ENCODE peak calls at places on chromosomes 2 and 18, in eight cellular contexts. One of them, this sample, is unnamed.

GRCh38 chr2:43462866-43463641 is 132.8 kb downstream of the THADA start:
- DNase-seq in right atrium auricular region: no peak
- DNase-seq in dorsolateral prefrontal cortex: no peak
- DNase-seq in A549: peak; percentile 41
- DNase-seq in cardiac muscle cell: no peak
- DNase-seq in uterus: no peak
- DNase-seq in Panc1: no peak
- DNase-seq in HCT116: no peak
- DNase-seq in this sample: no peak

GRCh38 chr2:144137705-144138428 is 382.1 kb downstream of the ZEB2 start:
- DNase-seq in dorsolateral prefrontal cortex: no peak
- DNase-seq in A549: no peak
- DNase-seq in right atrium auricular region: no peak
- DNase-seq in HCT116: no peak
- DNase-seq in Panc1: no peak
- DNase-seq in uterus: no peak
- DNase-seq in cardiac muscle cell: no peak
- DNase-seq in this sample: no peak

GRCh38 chr2:196635156-196635555 is 4.4 kb upstream of the CCDC150 start:
- DNase-seq in A549: no peak
- DNase-seq in cardiac muscle cell: peak; percentile 2
- DNase-seq in HCT116: no peak
- DNase-seq in Panc1: no peak
- DNase-seq in right atrium auricular region: no peak
- DNase-seq in dorsolateral prefrontal cortex: no peak
- DNase-seq in uterus: no peak
- DNase-seq in this sample: no peak

GRCh38 chr2:215693269-215693998 is 257.6 kb upstream of the FN1 start:
- DNase-seq in HCT116: no peak
- DNase-seq in Panc1: no peak
- DNase-seq in cardiac muscle cell: peak; percentile 87
- DNase-seq in right atrium auricular region: no peak
- DNase-seq in uterus: no peak
- DNase-seq in A549: peak; percentile 45
- DNase-seq in dorsolateral prefrontal cortex: no peak
- DNase-seq in this sample: no peak

GRCh38 chr2:174836345-174836999 is 72.2 kb upstream of the CHRNA1 start:
- DNase-seq in uterus: no peak
- DNase-seq in dorsolateral prefrontal cortex: no peak
- DNase-seq in Panc1: no peak
- DNase-seq in cardiac muscle cell: peak; percentile 95
- DNase-seq in right atrium auricular region: no peak
- DNase-seq in A549: peak; percentile 52
- DNase-seq in HCT116: no peak
- DNase-seq in this sample: no peak

GRCh38 chr2:170421175-170421687 is 243.3 kb downstream of the MYO3B start:
- DNase-seq in dorsolateral prefrontal cortex: no peak
- DNase-seq in HCT116: no peak
- DNase-seq in uterus: peak; percentile 22
- DNase-seq in A549: no peak
- DNase-seq in right atrium auricular region: no peak
- DNase-seq in cardiac muscle cell: no peak
- DNase-seq in Panc1: no peak
- DNase-seq in this sample: no peak

GRCh38 chr2:11473604-11474440 is 7.9 kb upstream of the E2F6 start:
- DNase-seq in cardiac muscle cell: no peak
- DNase-seq in uterus: no peak
- DNase-seq in right atrium auricular region: no peak
- DNase-seq in A549: no peak
- DNase-seq in HCT116: no peak
- DNase-seq in dorsolateral prefrontal cortex: no peak
- DNase-seq in Panc1: no peak
- DNase-seq in this sample: no peak

GRCh38 chr2:176997074-176997791 is 215.4 kb upstream of the HNRNPA3 start:
- DNase-seq in dorsolateral prefrontal cortex: no peak
- DNase-seq in cardiac muscle cell: peak; percentile 54
- DNase-seq in uterus: no peak
- DNase-seq in Panc1: peak; percentile 75
- DNase-seq in A549: peak; percentile 87
- DNase-seq in right atrium auricular region: no peak
- DNase-seq in HCT116: peak; percentile 80
- DNase-seq in this sample: no peak

GRCh38 chr18:55589625-55590291 is 1.8 kb upstream of the TCF4 start:
- DNase-seq in HCT116: no peak
- DNase-seq in cardiac muscle cell: peak; percentile 98
- DNase-seq in A549: peak; percentile 93
- DNase-seq in Panc1: no peak
- DNase-seq in uterus: peak; percentile 98
- DNase-seq in right atrium auricular region: peak; percentile 98
- DNase-seq in dorsolateral prefrontal cortex: peak; percentile 92
- DNase-seq in this sample: peak; percentile 98

GRCh38 chr2:157413342-157414035 is 30.4 kb downstream of the CYTIP start:
- DNase-seq in A549: no peak
- DNase-seq in Panc1: no peak
- DNase-seq in HCT116: no peak
- DNase-seq in cardiac muscle cell: no peak
- DNase-seq in uterus: no peak
- DNase-seq in dorsolateral prefrontal cortex: no peak
- DNase-seq in right atrium auricular region: no peak
- DNase-seq in this sample: no peak

GRCh38 chr2:172095905-172096660 is 6.6 kb downstream of the DLX2 start:
- DNase-seq in dorsolateral prefrontal cortex: no peak
- DNase-seq in cardiac muscle cell: no peak
- DNase-seq in uterus: no peak
- DNase-seq in A549: no peak
- DNase-seq in Panc1: no peak
- DNase-seq in HCT116: no peak
- DNase-seq in right atrium auricular region: no peak
- DNase-seq in this sample: no peak

GRCh38 chr2:10559101-10559500 is 111.0 kb upstream of the ODC1 start:
- DNase-seq in A549: no peak
- DNase-seq in dorsolateral prefrontal cortex: no peak
- DNase-seq in Panc1: no peak
- DNase-seq in right atrium auricular region: no peak
- DNase-seq in cardiac muscle cell: no peak
- DNase-seq in uterus: no peak
- DNase-seq in HCT116: no peak
- DNase-seq in this sample: no peak

GRCh38 chr2:52805901-52806410 is 961.6 kb upstream of the CHAC2 start:
- DNase-seq in HCT116: no peak
- DNase-seq in Panc1: no peak
- DNase-seq in right atrium auricular region: no peak
- DNase-seq in dorsolateral prefrontal cortex: no peak
- DNase-seq in cardiac muscle cell: no peak
- DNase-seq in uterus: no peak
- DNase-seq in A549: no peak
- DNase-seq in this sample: no peak

GRCh38 chr2:28392297-28393114 is at the start of gene FOSL2:
- DNase-seq in cardiac muscle cell: peak; percentile 100
- DNase-seq in dorsolateral prefrontal cortex: peak; percentile 65
- DNase-seq in A549: peak; percentile 100
- DNase-seq in right atrium auricular region: peak; percentile 98
- DNase-seq in uterus: peak; percentile 96
- DNase-seq in Panc1: peak; percentile 98
- DNase-seq in HCT116: peak; percentile 99
- DNase-seq in this sample: peak; percentile 98

GRCh38 chr2:110748489-110748867 is 16.1 kb downstream of the ACOXL start:
- DNase-seq in HCT116: no peak
- DNase-seq in dorsolateral prefrontal cortex: no peak
- DNase-seq in cardiac muscle cell: no peak
- DNase-seq in uterus: no peak
- DNase-seq in right atrium auricular region: no peak
- DNase-seq in Panc1: no peak
- DNase-seq in A549: no peak
- DNase-seq in this sample: no peak

GRCh38 chr2:84424152-84424551 is 34.9 kb downstream of the SUCLG1 start:
- DNase-seq in Panc1: peak; percentile 12
- DNase-seq in right atrium auricular region: no peak
- DNase-seq in dorsolateral prefrontal cortex: no peak
- DNase-seq in A549: peak; percentile 19
- DNase-seq in HCT116: no peak
- DNase-seq in cardiac muscle cell: peak; percentile 38
- DNase-seq in uterus: no peak
- DNase-seq in this sample: no peak

GRCh38 chr2:230873670-230874401 is 9.1 kb downstream of the ITM2C start:
- DNase-seq in A549: no peak
- DNase-seq in right atrium auricular region: no peak
- DNase-seq in cardiac muscle cell: no peak
- DNase-seq in dorsolateral prefrontal cortex: no peak
- DNase-seq in HCT116: no peak
- DNase-seq in uterus: no peak
- DNase-seq in Panc1: no peak
- DNase-seq in this sample: no peak

DNA sequence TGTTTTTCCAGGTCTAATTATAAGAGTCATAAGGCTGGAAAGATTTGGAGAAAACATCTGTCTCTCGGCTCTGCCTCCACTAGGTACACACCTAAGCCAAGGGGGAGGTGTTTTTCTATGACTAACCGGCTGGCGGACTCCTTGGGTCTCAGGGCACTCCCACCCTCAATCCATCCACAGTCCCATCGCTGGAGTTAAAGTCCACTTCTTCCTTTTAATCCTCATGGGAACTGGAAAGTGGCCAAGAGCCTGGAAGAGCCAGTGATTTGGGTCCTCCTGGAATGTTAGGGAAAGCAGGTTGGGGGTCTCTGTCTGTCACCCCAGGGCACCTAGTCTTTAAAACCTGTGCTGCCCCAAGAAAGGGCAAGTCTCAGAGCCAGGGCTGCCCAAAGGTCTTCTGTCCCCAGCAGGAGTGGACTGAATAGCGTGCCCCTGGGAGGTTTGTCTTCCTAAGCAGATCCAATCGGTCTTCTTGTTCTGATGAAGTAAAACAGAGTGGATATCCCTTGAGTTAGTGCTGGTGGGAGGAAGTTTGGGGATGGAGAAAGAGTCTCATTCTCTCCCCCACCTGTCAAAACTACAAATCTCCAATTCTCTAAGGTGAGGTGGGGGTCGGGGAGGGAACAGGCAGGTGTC is 66.4 kb downstream of the MCFD2 start:
- DNase-seq in uterus: peak; percentile 73
- DNase-seq in dorsolateral prefrontal cortex: no peak
- DNase-seq in cardiac muscle cell: peak; percentile 66
- DNase-seq in right atrium auricular region: no peak
- DNase-seq in A549: peak; percentile 86
- DNase-seq in HCT116: no peak
- DNase-seq in Panc1: no peak
- DNase-seq in this sample: no peak
- H3K27ac ChIP-seq in uterus: peak overlapping the region; percentile 90
- H3K27ac ChIP-seq in dorsolateral prefrontal cortex: no peak overlapping the region
- H3K27ac ChIP-seq in cardiac muscle cell: peak overlapping the region; percentile 66
- H3K27ac ChIP-seq in right atrium auricular region: peak overlapping the region; percentile 93
- H3K27ac ChIP-seq in A549: peak overlapping the region; percentile 99
- H3K27ac ChIP-seq in HCT116: no peak overlapping the region
- H3K27ac ChIP-seq in Panc1: peak overlapping the region; percentile 35
- H3K27ac ChIP-seq in this sample: peak overlapping the region; percentile 96

DNA sequence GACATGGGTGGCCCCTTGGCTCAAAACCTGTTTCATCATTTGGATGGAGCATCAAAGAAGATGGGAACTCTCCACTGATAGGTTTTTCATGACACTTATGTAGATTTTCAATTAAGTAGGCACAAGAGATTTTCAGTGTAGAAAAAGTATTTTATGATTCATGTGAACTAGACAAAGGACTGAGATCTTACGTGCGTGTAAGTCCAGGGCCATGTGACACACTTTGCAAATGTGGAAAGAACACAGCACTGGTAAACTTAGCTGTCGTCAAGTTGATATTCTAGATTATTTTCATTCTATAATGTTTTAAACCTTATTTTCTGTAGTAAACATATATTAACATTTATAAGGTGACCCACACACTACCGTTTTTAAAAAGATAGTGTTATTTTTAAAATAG is 37.4 kb downstream of the RNF144A start:
- DNase-seq in dorsolateral prefrontal cortex: no peak
- DNase-seq in uterus: no peak
- DNase-seq in Panc1: no peak
- DNase-seq in cardiac muscle cell: no peak
- DNase-seq in HCT116: no peak
- DNase-seq in right atrium auricular region: no peak
- DNase-seq in A549: no peak
- DNase-seq in this sample: no peak
- H3K27ac ChIP-seq in dorsolateral prefrontal cortex: no peak overlapping the region
- H3K27ac ChIP-seq in uterus: no peak overlapping the region
- H3K27ac ChIP-seq in Panc1: no peak overlapping the region
- H3K27ac ChIP-seq in cardiac muscle cell: no peak overlapping the region
- H3K27ac ChIP-seq in HCT116: no peak overlapping the region
- H3K27ac ChIP-seq in right atrium auricular region: no peak overlapping the region
- H3K27ac ChIP-seq in A549: no peak overlapping the region
- H3K27ac ChIP-seq in this sample: no peak overlapping the region

DNA sequence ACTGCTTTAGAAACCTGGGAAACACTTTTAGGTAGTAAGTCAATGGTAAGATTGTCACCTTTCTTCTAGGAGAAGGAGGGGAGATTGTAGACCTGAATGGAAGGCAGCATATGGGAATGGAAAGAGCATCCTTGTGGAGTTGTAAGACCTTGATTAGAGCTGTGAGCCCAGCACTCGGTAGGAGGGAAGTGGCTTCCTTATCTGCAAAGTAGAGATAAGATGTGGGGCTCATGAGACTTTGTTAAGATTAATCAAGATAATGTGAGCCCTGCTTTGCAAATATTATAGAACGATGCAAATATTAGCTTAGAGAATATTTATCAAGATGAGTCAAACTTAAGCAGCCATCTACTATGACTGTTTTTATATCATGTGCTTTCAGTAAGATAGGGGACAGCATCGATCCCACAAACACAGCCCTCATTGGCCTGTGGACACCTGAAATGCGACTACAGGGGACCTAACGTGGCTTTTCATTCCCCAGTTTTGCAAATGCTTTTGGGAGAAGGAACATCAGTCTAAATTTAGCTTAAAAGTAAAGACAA is 243.7 kb downstream of the LTBP1 start:
- DNase-seq in right atrium auricular region: no peak
- DNase-seq in uterus: no peak
- DNase-seq in Panc1: no peak
- DNase-seq in cardiac muscle cell: no peak
- DNase-seq in dorsolateral prefrontal cortex: no peak
- DNase-seq in HCT116: no peak
- DNase-seq in A549: no peak
- DNase-seq in this sample: no peak
- H3K27ac ChIP-seq in right atrium auricular region: no peak overlapping the region
- H3K27ac ChIP-seq in uterus: no peak overlapping the region
- H3K27ac ChIP-seq in Panc1: no peak overlapping the region
- H3K27ac ChIP-seq in cardiac muscle cell: no peak overlapping the region
- H3K27ac ChIP-seq in dorsolateral prefrontal cortex: no peak overlapping the region
- H3K27ac ChIP-seq in HCT116: no peak overlapping the region
- H3K27ac ChIP-seq in A549: no peak overlapping the region
- H3K27ac ChIP-seq in this sample: peak overlapping the region; percentile 44

DNA sequence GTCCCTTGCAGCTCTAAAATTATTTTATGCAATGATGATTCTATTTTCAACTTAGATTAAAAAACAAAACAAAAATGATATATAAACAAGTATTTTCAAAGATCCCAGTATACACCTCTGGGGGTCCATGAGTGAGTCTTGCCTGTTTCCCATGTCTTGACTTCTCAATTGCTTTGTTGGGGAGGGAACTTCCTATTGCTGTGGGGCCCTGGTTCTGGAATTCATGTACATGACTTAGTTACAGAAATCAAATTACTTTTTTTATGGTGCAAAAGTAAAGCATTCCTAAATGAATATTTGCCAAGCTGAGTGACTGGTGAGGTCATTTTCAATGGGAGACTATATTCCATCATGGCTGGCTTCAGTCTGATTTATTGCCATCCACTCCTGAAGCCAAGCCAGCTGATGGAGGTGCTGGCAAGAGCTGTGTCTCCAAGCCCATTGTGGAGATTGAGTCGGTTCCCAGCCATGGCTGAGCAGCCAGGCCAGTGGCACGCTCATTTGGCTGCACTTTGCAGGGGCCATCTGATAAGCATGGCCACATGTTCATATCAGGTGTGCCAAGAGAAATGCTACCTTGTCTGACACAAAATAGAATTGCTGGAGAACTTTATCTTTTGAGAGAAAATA is 56.7 kb downstream of the MGAT5 start:
- DNase-seq in uterus: no peak
- DNase-seq in HCT116: no peak
- DNase-seq in A549: no peak
- DNase-seq in right atrium auricular region: no peak
- DNase-seq in cardiac muscle cell: no peak
- DNase-seq in Panc1: no peak
- DNase-seq in dorsolateral prefrontal cortex: no peak
- DNase-seq in this sample: no peak
- H3K27ac ChIP-seq in uterus: no peak overlapping the region
- H3K27ac ChIP-seq in HCT116: no peak overlapping the region
- H3K27ac ChIP-seq in A549: no peak overlapping the region
- H3K27ac ChIP-seq in right atrium auricular region: no peak overlapping the region
- H3K27ac ChIP-seq in cardiac muscle cell: no peak overlapping the region
- H3K27ac ChIP-seq in Panc1: no peak overlapping the region
- H3K27ac ChIP-seq in dorsolateral prefrontal cortex: no peak overlapping the region
- H3K27ac ChIP-seq in this sample: no peak overlapping the region

This sample was measured in coronary artery.